ENCODE peak calls at places on chromosome 1, in four cellular contexts. V is HepG2, N is K562, S is GM12878. W is an unnamed sample.

GRCh38 chr1:157403203-157403602 is 149.1 kb downstream of the FCRL5 start:
- DNase-seq in N (no peak), V (no peak), S (no peak), W (peak)

GRCh38 chr1:147786536-147786935 is 26.1 kb upstream of the GJA5 start:
- DNase-seq in V (no peak), N (no peak), S (no peak), W (no peak)

GRCh38 chr1:157035121-157035520 is 10.4 kb downstream of the ARHGEF11 start:
- DNase-seq in S (no peak), V (no peak), N (no peak), W (no peak)

GRCh38 chr1:229836324-229836723 is 210.3 kb downstream of the URB2 start:
- DNase-seq in S (no peak), V (no peak), N (no peak), W (no peak)

GRCh38 chr1:244761279-244761678 is 74.2 kb upstream of the COX20 start:
- DNase-seq in S (no peak), N (no peak), V (no peak), W (peak)

GRCh38 chr1:1344672-1345361 is 4.4 kb downstream of the DVL1 start:
- DNase-seq in N (peak), S (no peak), V (no peak), W (peak)

GRCh38 chr1:106233511-106233910 is 823.0 kb upstream of the PRMT6 start:
- DNase-seq in N (no peak), S (no peak), V (no peak), W (no peak)

GRCh38 chr1:41751804-41752513 is 166.8 kb downstream of the HIVEP3 start:
- DNase-seq in S (peak), V (no peak), N (no peak), W (no peak)

GRCh38 chr1:195894411-195894810 is 713.8 kb downstream of the KCNT2 start:
- DNase-seq in V (no peak), N (no peak), S (no peak), W (no peak)

GRCh38 chr1:78586572-78586971 is 33.7 kb upstream of the IFI44L start:
- DNase-seq in V (no peak), N (no peak), S (no peak), W (no peak)

DNA sequence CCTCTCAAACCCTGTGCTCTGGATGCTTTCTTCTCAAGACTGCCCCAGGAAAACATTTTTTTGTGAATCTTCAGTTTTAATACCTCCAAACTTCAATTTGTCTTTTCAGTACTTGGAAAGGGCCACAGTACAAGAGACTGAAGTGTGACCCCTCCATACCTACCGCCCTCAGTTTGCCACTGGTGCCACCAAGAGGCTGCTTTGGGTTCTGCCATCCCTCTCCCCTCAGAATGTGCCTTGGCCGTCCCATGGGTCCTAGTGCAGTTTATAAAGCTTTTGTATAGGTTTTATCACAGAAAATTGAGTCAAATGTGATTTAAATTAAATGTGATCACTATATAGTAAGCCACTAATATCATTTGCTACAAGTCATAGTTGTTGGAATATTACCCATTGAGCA is 60.8 kb upstream of the PGD start:
- DNase-seq in V (peak), S (no peak), N (peak), W (peak)
- TF ChIP-seq CBFB in V (no peak), S (no peak), N (no peak), W (no peak)

DNA sequence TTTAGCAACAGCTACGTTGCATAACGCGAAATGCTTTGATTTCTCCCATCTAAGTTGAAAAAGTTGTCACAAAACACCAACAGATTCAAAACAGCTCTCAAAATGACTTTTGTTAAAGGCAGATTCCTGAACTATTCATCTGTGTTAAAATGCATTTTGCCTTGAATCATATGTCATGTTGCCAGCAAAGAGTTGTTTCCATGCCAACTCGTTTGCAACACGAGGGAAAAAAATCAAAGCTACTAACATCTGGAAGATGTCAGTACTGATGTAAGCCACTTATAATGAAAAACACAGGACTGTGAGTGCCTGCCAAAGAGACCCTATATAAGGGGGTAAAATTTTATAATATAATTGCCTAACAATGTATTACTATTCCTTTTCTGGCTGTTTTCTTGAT is 182.7 kb upstream of the PTBP2 start:
- DNase-seq in N (no peak), V (no peak), S (no peak), W (no peak)
- TF ChIP-seq CBFB in N (no peak), V (no peak), S (no peak), W (no peak)

GRCh38 chr1:51070011-51070410 is 32.0 kb upstream of the C1orf185 start:
- DNase-seq in S (no peak), N (no peak), V (no peak), W (no peak)
- TF ChIP-seq CBFB in S (no peak), N (no peak), V (no peak), W (no peak)

GRCh38 chr1:162128693-162129356 is 59.3 kb downstream of the NOS1AP start:
- DNase-seq in S (no peak), N (no peak), V (no peak), W (no peak)
- TF ChIP-seq CBFB in S (no peak), N (no peak), V (no peak), W (no peak)

GRCh38 chr1:39297534-39297933 is 93.0 kb downstream of the MACF1 start:
- DNase-seq in N (no peak), S (no peak), V (no peak), W (no peak)

GRCh38 chr1:39292401-39292800 is 87.9 kb downstream of the MACF1 start:
- DNase-seq in V (no peak), N (no peak), S (no peak), W (no peak)

GRCh38 chr1:39294531-39294930 is 90.0 kb downstream of the MACF1 start:
- DNase-seq in V (no peak), S (no peak), N (no peak), W (no peak)

GRCh38 chr1:39293375-39294070 is 89.0 kb downstream of the MACF1 start:
- DNase-seq in S (no peak), V (no peak), N (no peak), W (no peak)

GRCh38 chr1:39295901-39296300 is 91.4 kb downstream of the MACF1 start:
- DNase-seq in S (no peak), V (no peak), N (no peak), W (no peak)
- TF ChIP-seq CBFB in S (no peak), V (no peak), N (no peak), W (no peak)

GRCh38 chr1:247914941-247915662 is 5.0 kb upstream of the OR2T8 start:
- DNase-seq in V (no peak), S (no peak), N (no peak), W (no peak)

GRCh38 chr1:247908761-247909160 is 11.3 kb upstream of the OR2T8 start:
- DNase-seq in S (no peak), V (no peak), N (no peak), W (no peak)

GRCh38 chr1:247913786-247914185 is 6.3 kb upstream of the OR2T8 start:
- DNase-seq in S (peak), V (no peak), N (no peak), W (no peak)
- TF ChIP-seq CBFB in S (no peak), V (no peak), N (no peak), W (no peak)

DNA sequence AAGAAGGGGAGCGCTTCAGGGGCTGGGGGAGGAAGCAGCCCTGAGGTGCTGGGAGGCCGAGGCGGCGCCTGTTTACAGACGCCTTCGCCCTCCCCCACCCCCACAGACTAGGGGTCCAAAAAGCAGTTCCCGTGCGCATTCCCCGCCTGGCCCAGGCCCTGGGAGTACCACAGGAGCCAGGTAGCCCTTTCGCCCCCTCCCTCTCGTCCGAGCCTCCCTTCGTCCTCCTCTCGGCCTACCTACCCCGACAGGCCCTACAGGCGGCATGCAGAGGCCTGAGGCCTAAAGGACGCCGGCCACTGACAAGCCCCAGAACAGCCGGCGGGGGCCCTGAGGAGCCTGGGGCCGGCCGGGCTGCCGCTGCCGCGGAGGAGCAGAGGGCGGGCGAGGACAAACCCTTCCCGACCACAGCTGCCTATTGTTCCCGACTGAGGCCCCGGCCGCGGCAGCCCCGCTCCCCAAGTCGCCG is 512 bp downstream of the RC3H1 start:
- DNase-seq in S (no peak), N (peak), V (peak), W (peak)
- TF ChIP-seq CBFB in S (no peak), N (no peak), V (no peak), W (no peak)

GRCh38 chr1:212255705-212256307 is 29.4 kb upstream of the PPP2R5A start:
- DNase-seq in S (no peak), V (peak), N (no peak), W (no peak)

GRCh38 chr1:212254853-212255363 is 30.3 kb upstream of the PPP2R5A start:
- DNase-seq in S (no peak), V (peak), N (no peak), W (no peak)

GRCh38 chr1:212257157-212257556 is 28.1 kb upstream of the PPP2R5A start:
- DNase-seq in N (no peak), S (no peak), V (no peak), W (no peak)

GRCh38 chr1:212259693-212260480 is 25.3 kb upstream of the PPP2R5A start:
- DNase-seq in N (no peak), V (no peak), S (no peak), W (no peak)

DNA sequence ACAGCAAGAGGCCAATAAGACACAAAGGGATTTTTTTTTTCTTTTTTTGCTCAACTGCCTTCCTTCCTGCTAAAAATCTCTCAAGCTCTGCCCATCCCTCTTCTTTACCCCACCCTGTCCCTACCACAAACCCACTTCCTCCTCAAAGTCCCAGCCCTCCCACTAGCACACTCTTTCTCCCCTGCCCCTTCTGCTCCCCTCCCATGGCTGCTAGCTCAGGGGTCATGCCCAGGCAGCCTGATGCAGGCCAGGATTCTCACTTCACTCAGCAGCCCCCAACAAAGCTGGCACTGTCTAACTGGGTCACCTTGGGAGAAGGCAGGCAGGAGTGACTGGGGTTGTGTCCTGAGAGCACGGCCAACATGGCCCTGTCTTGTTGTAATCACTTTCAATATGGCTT is 28.8 kb upstream of the PPP2R5A start:
- DNase-seq in S (no peak), N (no peak), V (no peak), W (no peak)
- TF ChIP-seq CBFB in S (no peak), N (no peak), V (no peak), W (no peak)

GRCh38 chr1:30867537-30867936 is 41.0 kb downstream of the SDC3 start:
- DNase-seq in N (no peak), V (no peak), S (no peak), W (no peak)
- TF ChIP-seq CBFB in N (no peak), V (no peak), S (no peak), W (no peak)

DNA sequence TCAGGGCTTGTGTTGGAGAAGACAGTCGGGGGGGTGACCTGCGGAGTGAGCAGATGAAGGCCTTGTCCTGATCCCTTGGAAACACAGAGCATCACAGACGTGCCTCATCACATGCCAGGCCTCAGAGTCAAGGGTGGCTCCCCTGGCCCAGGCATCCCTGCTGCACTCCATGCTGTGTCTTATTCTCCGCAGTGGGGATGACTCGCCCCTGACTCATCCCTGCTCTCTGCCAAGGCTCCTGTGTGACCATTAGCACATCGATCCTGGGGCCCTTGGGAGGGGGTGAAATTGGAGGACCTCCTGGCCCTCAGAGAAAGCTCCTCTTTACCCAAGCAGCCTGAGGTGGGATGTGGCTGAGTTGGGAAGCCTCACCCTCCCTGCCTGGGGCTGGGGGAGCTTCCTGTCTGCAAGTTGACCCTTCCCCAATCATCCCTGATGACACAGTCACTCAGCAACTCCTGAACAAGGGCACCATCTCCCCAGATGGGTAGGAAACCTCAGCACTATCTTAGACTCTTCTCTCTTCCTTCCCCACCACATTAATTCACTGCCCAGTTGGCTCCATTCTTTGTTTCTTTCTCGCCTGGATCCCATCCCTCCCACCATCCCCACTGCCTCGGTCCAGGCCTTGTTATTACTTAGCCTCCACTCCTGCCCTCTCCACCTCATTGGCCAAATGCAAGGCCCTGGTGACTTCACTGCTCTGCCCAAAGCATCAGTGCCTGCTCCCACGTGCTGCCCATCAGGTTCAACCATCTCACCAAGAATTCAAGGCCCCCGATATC is 74.6 kb downstream of the CAMK2N1 start:
- DNase-seq in N (no peak), V (no peak), S (no peak), W (no peak)
- TF ChIP-seq CBFB in N (no peak), V (no peak), S (no peak), W (no peak)

W was measured in WTC11.